ENCODE peak calls at places on chromosomes 5 and 9, in five cellular contexts. D, N, X, Y and I are unnamed samples.

GRCh38 chr5:113249216-113249615 is 185.6 kb downstream of the TSSK1B start:
- DNase-seq in N (no peak), Y (no peak), X (no peak), D (no peak), I (no peak)

GRCh38 chr5:102975457-102976182 is 144.3 kb downstream of the GIN1 start:
- DNase-seq in N (no peak), Y (no peak), D (no peak), X (no peak), I (peak)

GRCh38 chr5:169027456-169028118 is 273.4 kb downstream of the SLIT3 start:
- DNase-seq in X (no peak), N (no peak), D (no peak), Y (no peak), I (no peak)

GRCh38 chr9:71783120-71783523 is 14.8 kb upstream of the CEMIP2 start:
- DNase-seq in N (no peak), X (peak), D (no peak), Y (peak), I (no peak)

GRCh38 chr5:77209495-77210090 is 887 bp upstream of the PDE8B start:
- DNase-seq in N (no peak), Y (no peak), D (no peak), X (no peak), I (no peak)

GRCh38 chr9:93143830-93144530 is 9.9 kb upstream of the NINJ1 start:
- DNase-seq in Y (peak), D (peak), X (peak), N (peak), I (no peak)

GRCh38 chr5:43309657-43310056 is 3.6 kb downstream of the HMGCS1 start:
- DNase-seq in N (no peak), Y (no peak), X (no peak), D (no peak), I (no peak)

GRCh38 chr5:6439588-6440550 is 8.8 kb upstream of the UBE2QL1 start:
- DNase-seq in X (no peak), D (no peak), N (no peak), Y (no peak), I (no peak)

GRCh38 chr9:132169672-132170392 is 8.0 kb downstream of the NTNG2 start:
- DNase-seq in X (peak), Y (peak), N (no peak), D (no peak), I (no peak)

GRCh38 chr9:37753489-37754190 is at the start of gene TRMT10B:
- DNase-seq in D (peak), X (peak), N (peak), Y (peak), I (no peak)

GRCh38 chr9:95494022-95494415 is 22.8 kb downstream of the PTCH1 start:
- DNase-seq in D (no peak), X (no peak), Y (no peak), N (peak), I (no peak)

GRCh38 chr5:87151547-87151946 is 116.1 kb upstream of the RASA1 start:
- DNase-seq in X (no peak), N (no peak), Y (no peak), D (peak), I (peak)

GRCh38 chr9:107286057-107286456 is 3.0 kb downstream of the RAD23B start:
- DNase-seq in Y (no peak), X (no peak), D (no peak), N (no peak), I (no peak)

GRCh38 chr5:57836921-57837320 is 354.3 kb upstream of the ACTBL2 start:
- DNase-seq in X (no peak), D (no peak), N (no peak), Y (no peak), I (no peak)

GRCh38 chr5:53381-54174 is 38.4 kb upstream of the PLEKHG4B start:
- DNase-seq in D (no peak), N (no peak), Y (no peak), X (peak), I (no peak)

GRCh38 chr5:16233730-16234129 is 54.1 kb upstream of the MARCHF11 start:
- DNase-seq in Y (no peak), D (no peak), X (no peak), N (no peak), I (no peak)

GRCh38 chr5:153960269-153961215 is 78.2 kb downstream of the FAM114A2 start:
- DNase-seq in D (no peak), Y (no peak), N (no peak), X (peak), I (no peak)

GRCh38 chr9:16485575-16486321 is 384.7 kb downstream of the BNC2 start:
- DNase-seq in Y (no peak), X (no peak), D (no peak), N (no peak), I (no peak)

GRCh38 chr5:53994148-53994547 is 316.2 kb downstream of the ARL15 start:
- DNase-seq in X (no peak), D (no peak), Y (no peak), N (no peak), I (no peak)

GRCh38 chr5:39633057-39633456 is 208.3 kb upstream of the DAB2 start:
- DNase-seq in D (no peak), N (no peak), Y (no peak), X (no peak), I (no peak)